ENCODE peak calls at places on chromosomes 6 and 20, in nine cellular contexts. K is ovary, P is HCT116, Z is lower lobe of right lung, A is DND-41, F is right cardiac atrium, X is substantia nigra, I is H1, Y is RWPE1. V is an unnamed sample.

GRCh38 chr20:44097521-44098255 is 89.3 kb downstream of the JPH2 start:
- DNase-seq in K (no peak), P (no peak), Z (no peak), A (no peak), F (peak; percentile 20), X (no peak), I (no peak), Y (no peak), V (no peak)

GRCh38 chr20:17169575-17170136 is 57.2 kb upstream of the PCSK2 start:
- DNase-seq in K (peak; percentile 78), P (no peak), Z (no peak), A (no peak), F (no peak), X (no peak), I (no peak), Y (no peak), V (no peak)

GRCh38 chr6:137494281-137494966 is at the start of gene OLIG3:
- DNase-seq in K (no peak), P (no peak), Z (no peak), A (peak; percentile 67), F (no peak), X (no peak), I (peak; percentile 67), Y (no peak), V (no peak)

GRCh38 chr6:44480097-44480539 is 92.6 kb downstream of the CDC5L start:
- DNase-seq in K (no peak), P (no peak), Z (no peak), A (no peak), F (no peak), X (no peak), I (no peak), Y (no peak), V (no peak)

GRCh38 chr6:170025341-170026271 is 265.3 kb downstream of the DLL1 start:
- DNase-seq in K (peak; percentile 24), P (no peak), Z (no peak), A (no peak), F (no peak), X (no peak), I (no peak), Y (no peak), V (no peak)

GRCh38 chr6:113489946-113490345 is 367.2 kb upstream of the MARCKS start:
- DNase-seq in K (no peak), P (no peak), Z (no peak), A (no peak), F (no peak), X (no peak), I (no peak), Y (no peak), V (no peak)

GRCh38 chr6:106973841-106974336 is 640 bp downstream of the CD24 start:
- DNase-seq in K (no peak), P (no peak), Z (peak; percentile 46), A (no peak), F (no peak), X (no peak), I (no peak), Y (peak; percentile 41), V (no peak)

GRCh38 chr6:26159417-26160273 is 72.4 kb downstream of the HFE start:
- DNase-seq in K (no peak), P (no peak), Z (no peak), A (peak; percentile 42), F (no peak), X (no peak), I (no peak), Y (no peak), V (no peak)

GRCh38 chr20:45336530-45337366 is 11.5 kb downstream of the SDC4 start:
- DNase-seq in K (no peak), P (no peak), Z (no peak), A (no peak), F (no peak), X (no peak), I (no peak), Y (peak; percentile 96), V (no peak)

DNA sequence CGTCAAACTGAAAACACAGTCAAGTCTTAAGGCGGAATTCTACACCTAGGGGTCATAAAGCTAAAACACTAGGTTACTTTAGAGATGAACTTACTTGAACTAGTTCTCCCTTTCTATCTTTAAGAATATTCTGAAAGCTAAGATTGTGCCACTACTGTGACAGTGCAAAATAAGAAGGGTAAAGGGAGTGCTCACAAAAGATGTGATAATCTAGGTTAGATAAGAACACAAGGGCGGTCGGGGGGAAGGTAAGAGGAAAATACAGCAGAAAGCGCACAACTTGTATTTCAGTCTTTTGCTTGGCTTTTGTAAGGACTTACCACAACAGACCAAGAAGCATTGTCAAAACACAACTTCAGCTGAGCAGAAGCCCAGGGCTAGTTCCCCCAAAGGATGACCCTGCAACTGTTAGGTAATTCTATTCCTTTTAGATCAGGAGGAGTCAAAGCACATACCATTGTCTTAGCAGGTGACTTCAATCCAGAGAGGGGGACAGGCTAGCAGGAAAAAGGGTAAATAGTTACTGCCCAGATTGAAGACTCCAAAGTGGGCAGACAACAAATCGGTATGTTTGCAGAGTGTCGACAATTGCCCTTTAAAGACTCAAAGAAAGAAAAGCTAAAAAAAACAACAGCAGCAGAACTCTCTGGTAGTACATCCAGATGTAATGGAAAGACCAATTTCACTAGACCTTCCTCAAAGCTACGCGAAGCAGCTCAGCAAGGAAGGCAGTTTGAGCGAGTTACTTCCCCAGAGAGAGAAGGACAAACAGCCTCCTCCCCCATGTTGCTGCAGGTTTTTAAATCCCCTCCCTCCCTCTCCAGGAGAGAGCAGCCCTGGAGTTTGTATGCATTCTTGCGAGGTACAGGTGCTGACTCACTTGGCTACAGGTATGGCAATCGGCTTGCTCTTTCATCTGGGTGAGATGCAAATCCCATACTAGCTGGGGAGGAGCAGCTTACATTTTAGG is 59.0 kb downstream of the RIPOR2 start:
- DNase-seq in K (no peak), P (no peak), Z (no peak), A (no peak), F (no peak), X (no peak), I (no peak), Y (no peak), V (no peak)
- H3K27ac ChIP-seq in K (no peak overlapping the region), P (no peak overlapping the region), Z (no peak overlapping the region), A (no peak overlapping the region), F (no peak overlapping the region), X (no peak overlapping the region), I (peak overlapping the region; percentile 78), Y (no peak overlapping the region), V (no peak overlapping the region)

GRCh38 chr20:1121439-1121838 is 3.0 kb downstream of the PSMF1 start:
- DNase-seq in K (no peak), P (no peak), Z (no peak), A (no peak), F (no peak), X (no peak), I (no peak), Y (no peak), V (no peak)
- H3K27ac ChIP-seq in K (no peak overlapping the region), P (no peak overlapping the region), Z (peak overlapping the region; percentile 53), A (no peak overlapping the region), F (no peak overlapping the region), X (no peak overlapping the region), I (no peak overlapping the region), Y (no peak overlapping the region), V (no peak overlapping the region)

GRCh38 chr6:14880717-14881116 is 365.2 kb upstream of the JARID2 start:
- DNase-seq in K (no peak), P (no peak), Z (no peak), A (no peak), F (no peak), X (no peak), I (no peak), Y (no peak), V (no peak)

GRCh38 chr6:14881399-14881798 is 364.5 kb upstream of the JARID2 start:
- DNase-seq in K (no peak), P (no peak), Z (no peak), A (no peak), F (no peak), X (no peak), I (no peak), Y (peak; percentile 42), V (no peak)

GRCh38 chr6:14882394-14883073 is 363.3 kb upstream of the JARID2 start:
- DNase-seq in K (no peak), P (no peak), Z (no peak), A (no peak), F (peak; percentile 38), X (no peak), I (no peak), Y (no peak), V (no peak)

GRCh38 chr6:14877758-14878157 is 368.1 kb upstream of the JARID2 start:
- DNase-seq in K (no peak), P (no peak), Z (no peak), A (peak; percentile 9), F (no peak), X (no peak), I (no peak), Y (no peak), V (no peak)

GRCh38 chr6:14880052-14880451 is 365.8 kb upstream of the JARID2 start:
- DNase-seq in K (no peak), P (no peak), Z (no peak), A (no peak), F (peak; percentile 35), X (no peak), I (no peak), Y (no peak), V (no peak)
- H3K27ac ChIP-seq in K (no peak overlapping the region), P (no peak overlapping the region), Z (no peak overlapping the region), A (no peak overlapping the region), F (peak overlapping the region; percentile 26), X (no peak overlapping the region), I (no peak overlapping the region), Y (no peak overlapping the region), V (no peak overlapping the region)

DNA sequence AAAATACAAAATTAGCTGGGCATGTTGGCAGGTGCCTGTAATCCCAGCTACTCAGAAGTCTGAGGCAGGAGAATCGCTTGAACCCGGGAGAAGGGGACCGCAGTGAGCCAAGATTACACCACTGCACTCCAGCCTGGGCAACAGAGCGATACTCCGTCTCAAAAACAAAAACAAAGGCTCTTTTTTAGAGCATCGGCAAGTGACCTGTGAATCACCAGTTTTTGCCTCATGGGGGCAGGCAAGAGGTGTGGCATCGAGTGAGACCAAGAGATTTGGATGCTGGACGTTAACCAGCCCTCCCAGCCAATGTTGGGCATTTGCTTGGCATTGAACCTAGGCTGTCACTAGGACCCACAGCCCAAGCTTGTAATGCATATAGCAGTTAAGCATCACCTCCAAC is 14.6 kb upstream of the CDK5RAP1 start:
- DNase-seq in K (no peak), P (no peak), Z (no peak), A (no peak), F (no peak), X (peak; percentile 5), I (peak; percentile 64), Y (no peak), V (no peak)
- H3K27ac ChIP-seq in K (no peak overlapping the region), P (no peak overlapping the region), Z (no peak overlapping the region), A (no peak overlapping the region), F (peak overlapping the region; percentile 51), X (no peak overlapping the region), I (no peak overlapping the region), Y (no peak overlapping the region), V (no peak overlapping the region)

DNA sequence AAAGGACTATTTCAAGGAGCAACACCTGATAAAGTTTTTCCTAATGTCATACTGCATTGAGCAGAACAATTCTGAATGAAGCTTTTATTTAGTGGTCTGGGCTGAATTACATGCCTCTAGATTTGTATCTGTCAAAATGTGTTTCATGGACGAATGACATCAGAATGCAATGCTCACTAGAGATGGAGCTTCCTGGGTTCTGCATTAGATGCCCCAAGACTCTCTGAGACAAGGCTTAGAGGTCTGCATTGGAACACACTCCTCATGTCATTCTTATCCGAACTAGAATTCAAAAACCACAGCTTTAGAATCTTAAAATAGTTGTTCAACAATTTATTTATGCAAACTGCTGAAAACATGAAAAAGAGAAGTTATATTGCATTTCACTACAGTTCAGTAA is 62.0 kb downstream of the SYNE1 start:
- DNase-seq in K (no peak), P (no peak), Z (no peak), A (no peak), F (no peak), X (no peak), I (no peak), Y (no peak), V (no peak)
- H3K27ac ChIP-seq in K (peak overlapping the region; percentile 70), P (no peak overlapping the region), Z (peak overlapping the region; percentile 37), A (no peak overlapping the region), F (no peak overlapping the region), X (no peak overlapping the region), I (no peak overlapping the region), Y (no peak overlapping the region), V (peak overlapping the region; percentile 15)

GRCh38 chr20:57579331-57579897 is 18.5 kb downstream of the PCK1 start:
- DNase-seq in K (no peak), P (no peak), Z (no peak), A (no peak), F (no peak), X (no peak), I (no peak), Y (no peak), V (no peak)
- H3K27ac ChIP-seq in K (no peak overlapping the region), P (no peak overlapping the region), Z (no peak overlapping the region), A (no peak overlapping the region), F (no peak overlapping the region), X (no peak overlapping the region), I (no peak overlapping the region), Y (no peak overlapping the region), V (no peak overlapping the region)

V was measured in esophagus squamous epithelium.